ENCODE peak calls at places on chromosome 16, in eight cellular contexts. One of them, this sample, is unnamed.

GRCh38 chr16:66503612-66504011 is 46.3 kb downstream of the TK2 start:
- DNase-seq in transverse colon: no peak
- DNase-seq in GM12891: no peak
- DNase-seq in sigmoid colon: no peak
- DNase-seq in HCT116: no peak
- DNase-seq in HepG2: no peak
- DNase-seq in endothelial cell of umbilical vein: no peak
- DNase-seq in H1: no peak
- DNase-seq in this sample: no peak

GRCh38 chr16:15576960-15577958 is 65.7 kb downstream of the MARF1 start:
- DNase-seq in H1: no peak
- DNase-seq in HepG2: peak
- DNase-seq in GM12891: no peak
- DNase-seq in transverse colon: peak
- DNase-seq in sigmoid colon: no peak
- DNase-seq in endothelial cell of umbilical vein: no peak
- DNase-seq in HCT116: no peak
- DNase-seq in this sample: peak

GRCh38 chr16:85089485-85089884 is 22.8 kb downstream of the CIBAR2 start:
- DNase-seq in endothelial cell of umbilical vein: no peak
- DNase-seq in H1: no peak
- DNase-seq in GM12891: no peak
- DNase-seq in transverse colon: no peak
- DNase-seq in sigmoid colon: no peak
- DNase-seq in HCT116: no peak
- DNase-seq in HepG2: no peak
- DNase-seq in this sample: peak

GRCh38 chr16:23060458-23061320 is 88.6 kb downstream of the USP31 start:
- DNase-seq in sigmoid colon: peak
- DNase-seq in GM12891: peak
- DNase-seq in HepG2: peak
- DNase-seq in endothelial cell of umbilical vein: peak
- DNase-seq in H1: peak
- DNase-seq in transverse colon: peak
- DNase-seq in HCT116: peak
- DNase-seq in this sample: peak

GRCh38 chr16:80993293-80993691 is 13.4 kb downstream of the CMC2 start:
- DNase-seq in sigmoid colon: no peak
- DNase-seq in HepG2: peak
- DNase-seq in transverse colon: no peak
- DNase-seq in H1: no peak
- DNase-seq in GM12891: no peak
- DNase-seq in endothelial cell of umbilical vein: peak
- DNase-seq in HCT116: no peak
- DNase-seq in this sample: no peak

GRCh38 chr16:72736074-72736473 is 311.9 kb downstream of the ZFHX3 start:
- DNase-seq in HepG2: no peak
- DNase-seq in transverse colon: no peak
- DNase-seq in H1: no peak
- DNase-seq in sigmoid colon: no peak
- DNase-seq in HCT116: no peak
- DNase-seq in GM12891: no peak
- DNase-seq in endothelial cell of umbilical vein: no peak
- DNase-seq in this sample: no peak

GRCh38 chr16:83890359-83890758 is 8.6 kb upstream of the MLYCD start:
- DNase-seq in H1: no peak
- DNase-seq in endothelial cell of umbilical vein: no peak
- DNase-seq in sigmoid colon: no peak
- DNase-seq in transverse colon: no peak
- DNase-seq in HCT116: no peak
- DNase-seq in HepG2: no peak
- DNase-seq in GM12891: no peak
- DNase-seq in this sample: no peak

GRCh38 chr16:57694556-57695377 is at the start of gene DRC7:
- DNase-seq in GM12891: peak
- DNase-seq in H1: peak
- DNase-seq in HCT116: peak
- DNase-seq in HepG2: peak
- DNase-seq in transverse colon: peak
- DNase-seq in sigmoid colon: no peak
- DNase-seq in endothelial cell of umbilical vein: peak
- DNase-seq in this sample: no peak

GRCh38 chr16:30867747-30868146 is 26.1 kb downstream of the BCL7C start:
- DNase-seq in HCT116: no peak
- DNase-seq in transverse colon: no peak
- DNase-seq in HepG2: no peak
- DNase-seq in endothelial cell of umbilical vein: no peak
- DNase-seq in sigmoid colon: no peak
- DNase-seq in H1: no peak
- DNase-seq in GM12891: no peak
- DNase-seq in this sample: no peak

GRCh38 chr16:56872863-56873391 is 7.9 kb downstream of the SLC12A3 start:
- DNase-seq in HepG2: no peak
- DNase-seq in H1: no peak
- DNase-seq in transverse colon: no peak
- DNase-seq in HCT116: no peak
- DNase-seq in endothelial cell of umbilical vein: no peak
- DNase-seq in sigmoid colon: no peak
- DNase-seq in GM12891: no peak
- DNase-seq in this sample: no peak

GRCh38 chr16:11797957-11798299 is 870 bp upstream of the ZC3H7A start:
- DNase-seq in HCT116: no peak
- DNase-seq in HepG2: no peak
- DNase-seq in transverse colon: no peak
- DNase-seq in GM12891: no peak
- DNase-seq in H1: no peak
- DNase-seq in endothelial cell of umbilical vein: peak
- DNase-seq in sigmoid colon: no peak
- DNase-seq in this sample: no peak

GRCh38 chr16:84438971-84439696 is 65.3 kb downstream of the MEAK7 start:
- DNase-seq in H1: no peak
- DNase-seq in endothelial cell of umbilical vein: no peak
- DNase-seq in GM12891: no peak
- DNase-seq in transverse colon: no peak
- DNase-seq in HepG2: no peak
- DNase-seq in HCT116: no peak
- DNase-seq in sigmoid colon: no peak
- DNase-seq in this sample: peak

GRCh38 chr16:73432794-73433455 is 385.0 kb upstream of the ZFHX3 start:
- DNase-seq in HepG2: no peak
- DNase-seq in GM12891: no peak
- DNase-seq in endothelial cell of umbilical vein: no peak
- DNase-seq in sigmoid colon: no peak
- DNase-seq in H1: no peak
- DNase-seq in HCT116: no peak
- DNase-seq in transverse colon: no peak
- DNase-seq in this sample: no peak

GRCh38 chr16:84459941-84460405 is 44.5 kb downstream of the MEAK7 start:
- DNase-seq in transverse colon: no peak
- DNase-seq in sigmoid colon: peak
- DNase-seq in endothelial cell of umbilical vein: no peak
- DNase-seq in HepG2: no peak
- DNase-seq in HCT116: no peak
- DNase-seq in H1: no peak
- DNase-seq in GM12891: no peak
- DNase-seq in this sample: no peak

GRCh38 chr16:1159973-1160772 is 7.3 kb downstream of the CACNA1H start:
- DNase-seq in HCT116: no peak
- DNase-seq in transverse colon: peak
- DNase-seq in endothelial cell of umbilical vein: no peak
- DNase-seq in HepG2: peak
- DNase-seq in GM12891: no peak
- DNase-seq in sigmoid colon: peak
- DNase-seq in H1: no peak
- DNase-seq in this sample: peak

GRCh38 chr16:67055712-67056487 is 27.0 kb downstream of the CBFB start:
- DNase-seq in transverse colon: no peak
- DNase-seq in sigmoid colon: no peak
- DNase-seq in H1: no peak
- DNase-seq in endothelial cell of umbilical vein: peak
- DNase-seq in HepG2: peak
- DNase-seq in GM12891: peak
- DNase-seq in HCT116: no peak
- DNase-seq in this sample: no peak

GRCh38 chr16:26992661-26993365 is 73.9 kb upstream of the C16orf82 start:
- DNase-seq in sigmoid colon: no peak
- DNase-seq in H1: no peak
- DNase-seq in endothelial cell of umbilical vein: no peak
- DNase-seq in HCT116: no peak
- DNase-seq in transverse colon: no peak
- DNase-seq in GM12891: no peak
- DNase-seq in HepG2: no peak
- DNase-seq in this sample: no peak

GRCh38 chr16:79668502-79668901 is 68.0 kb upstream of the MAF start:
- DNase-seq in GM12891: no peak
- DNase-seq in endothelial cell of umbilical vein: no peak
- DNase-seq in HepG2: no peak
- DNase-seq in sigmoid colon: no peak
- DNase-seq in H1: no peak
- DNase-seq in HCT116: no peak
- DNase-seq in transverse colon: no peak
- DNase-seq in this sample: no peak

GRCh38 chr16:57071840-57072541 is 20.4 kb upstream of the CPNE2 start:
- DNase-seq in endothelial cell of umbilical vein: peak
- DNase-seq in HepG2: no peak
- DNase-seq in sigmoid colon: no peak
- DNase-seq in H1: no peak
- DNase-seq in transverse colon: no peak
- DNase-seq in HCT116: peak
- DNase-seq in GM12891: no peak
- DNase-seq in this sample: no peak

GRCh38 chr16:2429037-2429770 is at the start of gene CCNF:
- DNase-seq in H1: peak
- DNase-seq in sigmoid colon: peak
- DNase-seq in transverse colon: peak
- DNase-seq in GM12891: peak
- DNase-seq in HCT116: peak
- DNase-seq in HepG2: peak
- DNase-seq in endothelial cell of umbilical vein: peak
- DNase-seq in this sample: peak
- TF ChIP-seq POLR2A in H1: no peak
- TF ChIP-seq POLR2A in sigmoid colon: no peak
- TF ChIP-seq POLR2A in transverse colon: peak
- TF ChIP-seq POLR2A in GM12891: no peak
- TF ChIP-seq POLR2A in HCT116: peak
- TF ChIP-seq POLR2A in HepG2: peak
- TF ChIP-seq POLR2A in endothelial cell of umbilical vein: peak
- TF ChIP-seq POLR2A in this sample: peak

DNA sequence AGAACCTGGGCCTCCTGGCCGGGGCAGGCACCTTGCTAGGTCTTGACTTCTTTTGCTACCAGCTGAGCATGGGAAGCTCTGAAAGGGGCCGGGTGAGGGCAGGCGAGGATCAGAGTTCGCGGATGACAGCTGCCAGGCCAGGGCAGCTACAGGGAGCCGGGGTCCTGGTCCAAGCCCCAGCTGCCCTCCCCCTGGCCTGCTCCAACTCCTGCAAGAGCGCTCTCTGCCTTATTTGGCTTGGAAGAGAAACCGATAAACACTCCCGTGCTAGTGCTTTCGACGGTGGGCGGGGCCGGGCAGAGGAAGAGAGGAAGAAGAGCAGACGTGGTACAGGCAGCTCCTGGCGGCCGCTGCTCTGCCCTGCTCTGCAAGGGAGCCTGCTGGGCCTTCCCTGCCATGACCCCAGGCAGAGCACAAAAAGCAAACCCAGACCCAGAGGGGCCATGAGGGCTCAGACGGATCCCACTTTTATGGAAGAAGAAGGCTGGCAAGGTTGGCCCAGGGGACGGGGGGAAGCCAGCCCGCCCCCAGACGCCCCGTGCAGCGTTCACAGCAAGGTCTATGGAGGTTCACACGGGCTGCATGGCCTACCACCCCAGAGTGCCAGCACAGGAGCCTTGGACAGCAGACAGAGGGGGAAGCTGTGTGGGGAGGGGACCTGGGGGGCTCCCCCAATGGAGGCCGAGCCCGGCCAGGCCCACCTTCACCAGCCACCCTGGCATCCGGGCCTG is 25.6 kb downstream of the PIEZO1 start:
- DNase-seq in H1: no peak
- DNase-seq in HCT116: no peak
- DNase-seq in endothelial cell of umbilical vein: peak
- DNase-seq in HepG2: peak
- DNase-seq in GM12891: no peak
- DNase-seq in transverse colon: peak
- DNase-seq in sigmoid colon: peak
- DNase-seq in this sample: peak
- TF ChIP-seq POLR2AphosphoS5 in H1: no peak
- TF ChIP-seq POLR2AphosphoS5 in HCT116: no peak
- TF ChIP-seq POLR2AphosphoS5 in endothelial cell of umbilical vein: no peak
- TF ChIP-seq POLR2AphosphoS5 in HepG2: peak
- TF ChIP-seq POLR2AphosphoS5 in GM12891: no peak
- TF ChIP-seq POLR2AphosphoS5 in transverse colon: peak
- TF ChIP-seq POLR2AphosphoS5 in sigmoid colon: peak
- TF ChIP-seq POLR2AphosphoS5 in this sample: peak

GRCh38 chr16:14559809-14560227 is 70.2 kb downstream of the PARN start:
- DNase-seq in endothelial cell of umbilical vein: no peak
- DNase-seq in sigmoid colon: no peak
- DNase-seq in H1: no peak
- DNase-seq in HCT116: no peak
- DNase-seq in transverse colon: peak
- DNase-seq in HepG2: peak
- DNase-seq in GM12891: no peak
- DNase-seq in this sample: peak

GRCh38 chr16:14562691-14563491 is 67.2 kb downstream of the PARN start:
- DNase-seq in endothelial cell of umbilical vein: no peak
- DNase-seq in sigmoid colon: peak
- DNase-seq in GM12891: no peak
- DNase-seq in H1: no peak
- DNase-seq in HepG2: peak
- DNase-seq in HCT116: no peak
- DNase-seq in transverse colon: peak
- DNase-seq in this sample: peak

GRCh38 chr16:14564881-14565687 is 65.0 kb downstream of the PARN start:
- DNase-seq in transverse colon: no peak
- DNase-seq in endothelial cell of umbilical vein: peak
- DNase-seq in HCT116: no peak
- DNase-seq in H1: no peak
- DNase-seq in sigmoid colon: no peak
- DNase-seq in HepG2: peak
- DNase-seq in GM12891: peak
- DNase-seq in this sample: peak

GRCh38 chr16:14564323-14564722 is 65.7 kb downstream of the PARN start:
- DNase-seq in GM12891: no peak
- DNase-seq in HepG2: peak
- DNase-seq in transverse colon: peak
- DNase-seq in H1: no peak
- DNase-seq in sigmoid colon: no peak
- DNase-seq in endothelial cell of umbilical vein: peak
- DNase-seq in HCT116: no peak
- DNase-seq in this sample: no peak

GRCh38 chr16:14560523-14560922 is 69.5 kb downstream of the PARN start:
- DNase-seq in sigmoid colon: no peak
- DNase-seq in H1: no peak
- DNase-seq in endothelial cell of umbilical vein: no peak
- DNase-seq in HCT116: no peak
- DNase-seq in transverse colon: no peak
- DNase-seq in GM12891: no peak
- DNase-seq in HepG2: no peak
- DNase-seq in this sample: peak
- TF ChIP-seq POLR2A in sigmoid colon: no peak
- TF ChIP-seq POLR2A in H1: no peak
- TF ChIP-seq POLR2A in endothelial cell of umbilical vein: no peak
- TF ChIP-seq POLR2A in HCT116: no peak
- TF ChIP-seq POLR2A in transverse colon: no peak
- TF ChIP-seq POLR2A in GM12891: no peak
- TF ChIP-seq POLR2A in HepG2: no peak
- TF ChIP-seq POLR2A in this sample: no peak

GRCh38 chr16:55487048-55487803 is 8.2 kb downstream of the MMP2 start:
- DNase-seq in sigmoid colon: peak
- DNase-seq in HepG2: no peak
- DNase-seq in transverse colon: no peak
- DNase-seq in endothelial cell of umbilical vein: no peak
- DNase-seq in GM12891: no peak
- DNase-seq in H1: no peak
- DNase-seq in HCT116: no peak
- DNase-seq in this sample: no peak
- TF ChIP-seq POLR2AphosphoS5 in sigmoid colon: peak
- TF ChIP-seq POLR2AphosphoS5 in HepG2: no peak
- TF ChIP-seq POLR2AphosphoS5 in transverse colon: peak
- TF ChIP-seq POLR2AphosphoS5 in endothelial cell of umbilical vein: no peak
- TF ChIP-seq POLR2AphosphoS5 in GM12891: no peak
- TF ChIP-seq POLR2AphosphoS5 in H1: no peak
- TF ChIP-seq POLR2AphosphoS5 in HCT116: no peak
- TF ChIP-seq POLR2AphosphoS5 in this sample: no peak

This sample was measured in prostate gland.